ENCODE peak calls at places on chromosomes 4 and X, in four cellular contexts. R is lower leg skin; F is astrocyte of the spinal cord; Y is CD8-positive, alpha-beta T cell. V is an unnamed sample.
A peak's percentile ranks its signal among the peaks of the same experiment; 100 is the strongest.

GRCh38 chr4:40395908-40396806 is 61.0 kb downstream of the CHRNA9 start:
- DNase-seq in R (peak; percentile 67), F (peak; percentile 45), Y (no peak), V (no peak)

GRCh38 chr4:68180858-68181531 is 51.3 kb upstream of the TMPRSS11F start:
- DNase-seq in R (no peak), F (peak; percentile 13), Y (no peak), V (no peak)

GRCh38 chr4:172683016-172683415 is 485.6 kb upstream of the GALNT7 start:
- DNase-seq in R (no peak), F (peak; percentile 29), Y (no peak), V (no peak)

GRCh38 chr4:139816856-139817255 is 151.2 kb downstream of the MGST2 start:
- DNase-seq in R (no peak), F (no peak), Y (no peak), V (no peak)

GRCh38 chr4:5622596-5622995 is 85.8 kb downstream of the EVC2 start:
- DNase-seq in R (no peak), F (no peak), Y (no peak), V (no peak)

GRCh38 chr4:108644237-108644636 is 6.2 kb upstream of the OSTC start:
- DNase-seq in R (no peak), F (peak; percentile 14), Y (no peak), V (no peak)

GRCh38 chr4:19224820-19225219 is 1026.9 kb upstream of the SLIT2 start:
- DNase-seq in R (no peak), F (peak; percentile 59), Y (no peak), V (no peak)

GRCh38 chrX:19739683-19740082 is 147.7 kb downstream of the SH3KBP1 start:
- DNase-seq in R (peak; percentile 19), F (peak; percentile 70), Y (no peak), V (peak; percentile 63)

GRCh38 chr4:143402776-143403550 is 66.3 kb downstream of the GAB1 start:
- DNase-seq in R (no peak), F (no peak), Y (no peak), V (no peak)

GRCh38 chr4:27096142-27096824 is 235.6 kb downstream of the STIM2 start:
- DNase-seq in R (no peak), F (peak; percentile 16), Y (no peak), V (no peak)

GRCh38 chr4:98262431-98262830 is 1.2 kb downstream of the RAP1GDS1 start:
- DNase-seq in R (no peak), F (no peak), Y (no peak), V (no peak)

GRCh38 chrX:130055103-130055502 is 55.2 kb downstream of the ELF4 start:
- DNase-seq in R (no peak), F (peak; percentile 50), Y (no peak), V (no peak)

GRCh38 chr4:113684534-113685091 is 76.9 kb downstream of the CAMK2D start:
- DNase-seq in R (no peak), F (peak; percentile 79), Y (no peak), V (no peak)

GRCh38 chr4:114941522-114941921 is 171.9 kb downstream of the NDST4 start:
- DNase-seq in R (no peak), F (no peak), Y (no peak), V (no peak)

GRCh38 chr4:156413411-156413985 is 459.8 kb upstream of the CTSO start:
- DNase-seq in R (no peak), F (no peak), Y (no peak), V (no peak)

GRCh38 chrX:144275403-144275802 is 391.5 kb downstream of the UBE2NL start:
- DNase-seq in R (no peak), F (no peak), Y (no peak), V (no peak)

GRCh38 chrX:10021461-10022272 is 54.5 kb downstream of the CLDN34 start:
- DNase-seq in R (no peak), F (no peak), Y (no peak), V (no peak)

GRCh38 chrX:47646636-47647035 is 3.7 kb downstream of the ELK1 start:
- DNase-seq in R (no peak), F (no peak), Y (no peak), V (no peak)

GRCh38 chrX:10755477-10756334 is 135.3 kb upstream of the MID1 start:
- DNase-seq in R (no peak), F (peak; percentile 78), Y (no peak), V (no peak)

GRCh38 chr4:38753021-38753806 is 29.6 kb downstream of the TLR10 start:
- DNase-seq in R (peak; percentile 80), F (peak; percentile 98), Y (no peak), V (no peak)

GRCh38 chr4:40122941-40123340 is 66.3 kb downstream of the N4BP2 start:
- DNase-seq in R (no peak), F (no peak), Y (no peak), V (no peak)

GRCh38 chr4:48329976-48330375 is 11.4 kb upstream of the SLAIN2 start:
- DNase-seq in R (no peak), F (peak; percentile 91), Y (no peak), V (no peak)

GRCh38 chr4:151260526-151260925 is 16.4 kb upstream of the PRSS48 start:
- DNase-seq in R (no peak), F (peak; percentile 25), Y (no peak), V (no peak)

GRCh38 chr4:120922390-120923200 is at the start of gene PRDM5:
- DNase-seq in R (peak; percentile 19), F (peak; percentile 65), Y (no peak), V (no peak)

GRCh38 chrX:20063716-20064351 is 52.9 kb downstream of the MAP7D2 start:
- DNase-seq in R (no peak), F (no peak), Y (no peak), V (no peak)

GRCh38 chr4:122958505-122958904 is 36.1 kb upstream of the NUDT6 start:
- DNase-seq in R (no peak), F (no peak), Y (no peak), V (no peak)

GRCh38 chr4:43782391-43782790 is 666.2 kb downstream of the KCTD8 start:
- DNase-seq in R (no peak), F (no peak), Y (no peak), V (no peak)

GRCh38 chr4:166846939-166847338 is 387.4 kb downstream of the SPOCK3 start:
- DNase-seq in R (no peak), F (no peak), Y (no peak), V (no peak)

GRCh38 chrX:54048413-54048812 is 4.1 kb upstream of the PHF8 start:
- DNase-seq in R (no peak), F (no peak), Y (no peak), V (no peak)

GRCh38 chrX:24506082-24506481 is 41.0 kb downstream of the PDK3 start:
- DNase-seq in R (no peak), F (no peak), Y (no peak), V (no peak)

GRCh38 chrX:85111347-85111746 is 107.7 kb downstream of the APOOL start:
- DNase-seq in R (no peak), F (peak; percentile 17), Y (no peak), V (no peak)

GRCh38 chr4:183434264-183435045 is 10.0 kb upstream of the CDKN2AIP start:
- DNase-seq in R (no peak), F (no peak), Y (no peak), V (no peak)

GRCh38 chr4:147530153-147530552 is 49.3 kb downstream of the EDNRA start:
- DNase-seq in R (no peak), F (no peak), Y (no peak), V (no peak)

GRCh38 chrX:8848921-8849320 is 47.7 kb upstream of the FAM9A start:
- DNase-seq in R (no peak), F (no peak), Y (no peak), V (no peak)

GRCh38 chr4:147546341-147546740 is 65.4 kb downstream of the EDNRA start:
- DNase-seq in R (no peak), F (peak; percentile 96), Y (no peak), V (no peak)

DNA sequence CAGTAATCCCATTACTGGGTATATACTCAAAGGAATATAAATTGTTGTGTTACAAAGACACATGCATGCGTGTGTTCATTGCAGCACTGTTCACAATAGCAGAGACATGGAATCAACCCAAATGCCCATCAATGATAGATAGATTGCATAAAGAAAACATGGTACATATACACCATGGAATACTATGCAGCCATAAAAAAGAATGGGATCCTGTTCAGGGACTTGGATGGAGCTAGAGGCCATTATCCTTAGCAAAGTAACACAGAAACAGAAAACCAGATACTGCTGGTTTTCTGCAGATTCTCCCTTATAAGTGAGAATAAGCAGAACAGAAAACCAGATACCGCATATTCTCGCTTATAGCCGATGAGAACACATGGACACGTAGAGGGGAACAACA is 43.5 kb downstream of the FAM193A start:
- DNase-seq in R (no peak), F (no peak), Y (no peak), V (no peak)
- TF ChIP-seq CTCF in R (no peak), F (no peak), Y (no peak), V (no peak)

GRCh38 chrX:121407627-121408026 is 360.2 kb downstream of the GLUD2 start:
- DNase-seq in R (no peak), F (no peak), Y (no peak), V (no peak)
- TF ChIP-seq CTCF in R (no peak), F (no peak), Y (no peak), V (no peak)

GRCh38 chrX:66035667-66036066 is 4.2 kb downstream of the VSIG4 start:
- DNase-seq in R (no peak), F (no peak), Y (no peak), V (no peak)

GRCh38 chrX:66028936-66029335 is 10.9 kb downstream of the VSIG4 start:
- DNase-seq in R (no peak), F (no peak), Y (no peak), V (no peak)

GRCh38 chrX:66030505-66031317 is 9.2 kb downstream of the VSIG4 start:
- DNase-seq in R (no peak), F (no peak), Y (no peak), V (peak; percentile 46)
- TF ChIP-seq CTCF in R (no peak), F (peak; percentile 48), Y (peak; percentile 46), V (peak; percentile 64)

DNA sequence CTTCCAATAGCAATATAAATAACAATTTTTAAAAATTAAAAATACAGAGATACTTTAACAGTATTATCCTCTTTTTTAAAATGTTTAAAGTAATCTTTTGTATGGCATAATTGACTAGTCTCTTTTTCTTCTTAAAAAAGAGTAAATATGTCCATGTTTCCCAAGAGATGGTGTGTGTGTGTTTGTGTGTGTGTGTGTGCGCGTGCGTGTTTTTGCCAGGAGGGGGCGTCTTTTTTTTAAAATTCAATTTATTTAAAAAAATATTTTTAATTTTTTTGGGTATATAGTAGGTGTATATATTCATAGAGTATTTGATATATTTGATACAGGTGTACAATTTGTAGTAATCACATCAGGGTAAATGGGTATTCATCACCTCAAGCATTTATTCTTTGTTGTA is 1073.7 kb downstream of the PCDH7 start:
- DNase-seq in R (no peak), F (peak; percentile 6), Y (no peak), V (no peak)
- TF ChIP-seq CTCF in R (no peak), F (peak; percentile 41), Y (no peak), V (no peak)

V was measured in CD14-positive monocyte.